ENCODE peak calls at places on chromosomes 4 and X, in four cellular contexts. K is iPS-NIHi11; N is NCI-H1694; A is activated CD8-positive, alpha-beta memory T cell treated with anti-CD3 and anti-CD28 coated beads, Interleukin-2, amount 10 ng/mL, durations not matched to agents 7 days and 5 days. R is an unnamed sample.

GRCh38 chrX:134936542-134936941 is 54.2 kb upstream of the SMIM10 start:
- DNase-seq in N (no peak), A (no peak), K (no peak), R (no peak)

GRCh38 chrX:65587616-65588526 is 53.3 kb upstream of the LAS1L start:
- DNase-seq in A (no peak), N (no peak), K (no peak), R (no peak)

GRCh38 chrX:23478056-23478455 is 143.4 kb downstream of the PTCHD1 start:
- DNase-seq in K (no peak), N (no peak), A (no peak), R (no peak)

GRCh38 chr4:41143721-41144379 is 70.5 kb downstream of the APBB2 start:
- DNase-seq in A (no peak), K (no peak), N (no peak), R (no peak)

GRCh38 chr4:187432310-187432709 is 563.3 kb upstream of the ZFP42 start:
- DNase-seq in K (no peak), N (no peak), A (no peak), R (no peak)

GRCh38 chrX:45513042-45513441 is 312.4 kb upstream of the DIPK2B start:
- DNase-seq in N (no peak), K (no peak), A (no peak), R (no peak)

GRCh38 chrX:46649421-46650260 is 76.1 kb downstream of the CHST7 start:
- DNase-seq in N (peak), K (peak), A (no peak), R (peak)

GRCh38 chr4:159043861-159044260 is 59.0 kb upstream of the RAPGEF2 start:
- DNase-seq in N (no peak), A (no peak), K (no peak), R (no peak)

GRCh38 chrX:52359614-52360232 is 9.1 kb upstream of the XAGE2 start:
- DNase-seq in K (no peak), A (no peak), N (no peak), R (no peak)

GRCh38 chrX:30275498-30275897 is 28.6 kb downstream of the MAGEB1 start:
- DNase-seq in K (no peak), N (no peak), A (no peak), R (no peak)

GRCh38 chr4:20639346-20639745 is 60.9 kb upstream of the PACRGL start:
- DNase-seq in N (no peak), K (no peak), A (no peak), R (no peak)

GRCh38 chr4:153207027-153207426 is 2.8 kb downstream of the TRIM2 start:
- DNase-seq in K (no peak), A (no peak), N (no peak), R (peak)

GRCh38 chr4:101284546-101284945 is 62.8 kb downstream of the PPP3CA start:
- DNase-seq in K (no peak), A (no peak), N (no peak), R (no peak)

GRCh38 chrX:40150503-40150902 is 52.7 kb upstream of the BCOR start:
- DNase-seq in N (no peak), K (no peak), A (no peak), R (peak)

GRCh38 chrX:9311411-9312160 is 153.3 kb upstream of the TBL1X start:
- DNase-seq in K (no peak), N (no peak), A (no peak), R (peak)

GRCh38 chrX:155048997-155049619 is 21.8 kb downstream of the CMC4 start:
- DNase-seq in K (peak), A (peak), N (peak), R (peak)

GRCh38 chrX:48509245-48509590 is 426 bp downstream of the PORCN start:
- DNase-seq in A (no peak), N (no peak), K (no peak), R (no peak)

GRCh38 chr4:188190461-188190860 is 51.2 kb downstream of the TRIML1 start:
- DNase-seq in N (no peak), K (no peak), A (no peak), R (no peak)

GRCh38 chr4:182189107-182189878 is 53.9 kb upstream of the TENM3 start:
- DNase-seq in A (no peak), N (no peak), K (no peak), R (peak)

GRCh38 chrX:19840899-19841648 is 46.3 kb downstream of the SH3KBP1 start:
- DNase-seq in K (peak), N (no peak), A (peak), R (peak)

GRCh38 chrX:153954618-153955450 is 10.4 kb upstream of the RENBP start:
- DNase-seq in N (no peak), K (no peak), A (no peak), R (no peak)

GRCh38 chr4:124803641-124804040 is 91.1 kb upstream of the ANKRD50 start:
- DNase-seq in N (no peak), A (no peak), K (no peak), R (no peak)

GRCh38 chrX:125436855-125437254 is 117.2 kb downstream of the TEX13C start:
- DNase-seq in A (no peak), K (no peak), N (peak), R (peak)

GRCh38 chr4:73891326-73891725 is 22.1 kb downstream of the CXCL1 start:
- DNase-seq in A (no peak), N (no peak), K (no peak), R (no peak)

GRCh38 chr4:140568507-140569306 is at the start of gene UCP1:
- DNase-seq in N (no peak), A (no peak), K (peak), R (peak)

GRCh38 chr4:86855572-86855971 is 6.4 kb upstream of the SLC10A6 start:
- DNase-seq in N (no peak), A (no peak), K (no peak), R (peak)

GRCh38 chrX:57227691-57228090 is 58.8 kb upstream of the FAAH2 start:
- DNase-seq in N (no peak), A (peak), K (no peak), R (peak)

GRCh38 chr4:41787931-41788330 is 39.4 kb upstream of the PHOX2B start:
- DNase-seq in K (no peak), A (no peak), N (no peak), R (peak)

GRCh38 chr4:15375707-15376106 is 52.1 kb upstream of the C1QTNF7 start:
- DNase-seq in K (no peak), N (no peak), A (no peak), R (no peak)

GRCh38 chr4:87819281-87819919 is 13.4 kb upstream of the MEPE start:
- DNase-seq in K (peak), N (no peak), A (no peak), R (peak)

R was measured in ELF-1.